ENCODE peak calls at places on chromosomes 2 and 18, in ten cellular contexts. T is activated naive CD4-positive, alpha-beta T cell treated with anti-CD3 and anti-CD28 coated beads, Interleukin-2, amount 10 ng/mL, durations not matched to agents 7 days and 5 days; M is fibroblast of lung; H is A549; N is NCI-H1105; A is NCI-H1930; B is myocyte; L is thoracic aorta; F is NCI-H1092 treated with DMSO at 0.1 percent for 48 hours; W is activated CD4-positive, alpha-beta T cell treated with anti-CD3 and anti-CD28 coated beads for 24 hours. C is an unnamed sample.

GRCh38 chr2:21676676-21677075 is 552.9 kb downstream of the TDRD15 start:
- DNase-seq in T (no peak), M (no peak), H (no peak), N (no peak), A (no peak), B (no peak), L (no peak), F (no peak), W (no peak), C (no peak)

GRCh38 chr2:113965644-113966043 is 75.8 kb downstream of the ACTR3 start:
- DNase-seq in T (no peak), M (peak), H (peak), N (peak), A (peak), B (peak), L (no peak), F (no peak), W (no peak), C (peak)

GRCh38 chr2:180980185-180980942 is at the start of gene UBE2E3:
- DNase-seq in T (peak), M (peak), H (peak), N (peak), A (peak), B (peak), L (peak), F (peak), W (peak), C (peak)

GRCh38 chr2:219688560-219689445 is 61.4 kb downstream of the SLC4A3 start:
- DNase-seq in T (no peak), M (peak), H (no peak), N (no peak), A (no peak), B (peak), L (no peak), F (no peak), W (no peak), C (peak)

GRCh38 chr18:8948471-8949149 is 153.9 kb upstream of the NDUFV2 start:
- DNase-seq in T (no peak), M (peak), H (peak), N (no peak), A (no peak), B (peak), L (no peak), F (no peak), W (no peak), C (no peak)

GRCh38 chr2:218400167-218400929 is 680 bp downstream of the CTDSP1 start:
- DNase-seq in T (peak), M (no peak), H (no peak), N (no peak), A (no peak), B (peak), L (no peak), F (no peak), W (no peak), C (peak)

GRCh38 chr2:96771792-96772618 is 11.3 kb downstream of the CNNM4 start:
- DNase-seq in T (no peak), M (no peak), H (no peak), N (no peak), A (no peak), B (no peak), L (no peak), F (no peak), W (no peak), C (no peak)

GRCh38 chr2:121524650-121525425 is 5.8 kb upstream of the RNU4ATAC start:
- DNase-seq in T (no peak), M (no peak), H (no peak), N (no peak), A (no peak), B (no peak), L (no peak), F (no peak), W (no peak), C (no peak)